ENCODE peak calls at places on chromosomes 1 and 21, in seven cellular contexts. One of them, this sample, is unnamed.

GRCh38 chr1:202275061-202275770 is 66.5 kb downstream of the UBE2T start:
- DNase-seq in IMR-90: no peak
- DNase-seq in heart left ventricle: no peak
- DNase-seq in GM23338: no peak
- DNase-seq in left lung: no peak
- DNase-seq in kidney: no peak
- DNase-seq in body of pancreas: no peak
- DNase-seq in this sample: no peak

GRCh38 chr1:94083653-94084052 is 37.3 kb downstream of the ABCA4 start:
- DNase-seq in IMR-90: no peak
- DNase-seq in left lung: no peak
- DNase-seq in body of pancreas: no peak
- DNase-seq in kidney: no peak
- DNase-seq in GM23338: no peak
- DNase-seq in heart left ventricle: no peak
- DNase-seq in this sample: no peak

GRCh38 chr1:20187813-20188454 is 1.6 kb upstream of the PLA2G2C start:
- DNase-seq in body of pancreas: no peak
- DNase-seq in kidney: no peak
- DNase-seq in heart left ventricle: no peak
- DNase-seq in left lung: no peak
- DNase-seq in GM23338: no peak
- DNase-seq in IMR-90: no peak
- DNase-seq in this sample: no peak

GRCh38 chr1:53860967-53861411 is 22.9 kb upstream of the NDC1 start:
- DNase-seq in left lung: no peak
- DNase-seq in IMR-90: peak; percentile 61
- DNase-seq in GM23338: peak; percentile 88
- DNase-seq in heart left ventricle: no peak
- DNase-seq in kidney: no peak
- DNase-seq in body of pancreas: peak; percentile 45
- DNase-seq in this sample: peak; percentile 48

GRCh38 chr1:27349784-27350672 is 8.2 kb downstream of the SYTL1 start:
- DNase-seq in GM23338: peak; percentile 91
- DNase-seq in IMR-90: peak; percentile 60
- DNase-seq in body of pancreas: peak; percentile 48
- DNase-seq in heart left ventricle: peak; percentile 74
- DNase-seq in kidney: peak; percentile 87
- DNase-seq in left lung: peak; percentile 64
- DNase-seq in this sample: no peak

GRCh38 chr1:247552231-247552630 is 3.3 kb downstream of the GCSAML start:
- DNase-seq in IMR-90: no peak
- DNase-seq in GM23338: no peak
- DNase-seq in kidney: no peak
- DNase-seq in heart left ventricle: no peak
- DNase-seq in left lung: no peak
- DNase-seq in body of pancreas: no peak
- DNase-seq in this sample: no peak

GRCh38 chr1:93874025-93874651 is 4.9 kb downstream of the DNTTIP2 start:
- DNase-seq in GM23338: peak; percentile 63
- DNase-seq in heart left ventricle: no peak
- DNase-seq in kidney: no peak
- DNase-seq in body of pancreas: no peak
- DNase-seq in left lung: no peak
- DNase-seq in IMR-90: peak; percentile 72
- DNase-seq in this sample: no peak

GRCh38 chr1:178645157-178645825 is 79.8 kb upstream of the RALGPS2 start:
- DNase-seq in GM23338: peak; percentile 40
- DNase-seq in kidney: no peak
- DNase-seq in body of pancreas: no peak
- DNase-seq in heart left ventricle: no peak
- DNase-seq in IMR-90: peak; percentile 37
- DNase-seq in left lung: no peak
- DNase-seq in this sample: no peak

GRCh38 chr1:20110679-20111078 is 8.7 kb downstream of the PLA2G2D start:
- DNase-seq in heart left ventricle: no peak
- DNase-seq in body of pancreas: no peak
- DNase-seq in GM23338: no peak
- DNase-seq in IMR-90: peak; percentile 61
- DNase-seq in kidney: no peak
- DNase-seq in left lung: no peak
- DNase-seq in this sample: no peak

GRCh38 chr1:94237291-94238226 is at the start of gene ARHGAP29:
- DNase-seq in GM23338: peak; percentile 91
- DNase-seq in IMR-90: peak; percentile 50
- DNase-seq in heart left ventricle: peak; percentile 90
- DNase-seq in left lung: peak; percentile 82
- DNase-seq in body of pancreas: peak; percentile 89
- DNase-seq in kidney: peak; percentile 96
- DNase-seq in this sample: peak; percentile 37

GRCh38 chr1:158819461-158820443 is 11.4 kb upstream of the MNDA start:
- DNase-seq in kidney: no peak
- DNase-seq in IMR-90: no peak
- DNase-seq in heart left ventricle: no peak
- DNase-seq in body of pancreas: no peak
- DNase-seq in GM23338: no peak
- DNase-seq in left lung: no peak
- DNase-seq in this sample: no peak

GRCh38 chr21:26047279-26047967 is 123.1 kb downstream of the APP start:
- DNase-seq in kidney: no peak
- DNase-seq in GM23338: no peak
- DNase-seq in left lung: no peak
- DNase-seq in body of pancreas: peak; percentile 56
- DNase-seq in heart left ventricle: no peak
- DNase-seq in IMR-90: no peak
- DNase-seq in this sample: no peak

GRCh38 chr1:204456826-204457361 is 37.7 kb downstream of the PIK3C2B start:
- DNase-seq in left lung: no peak
- DNase-seq in kidney: no peak
- DNase-seq in body of pancreas: no peak
- DNase-seq in GM23338: no peak
- DNase-seq in IMR-90: no peak
- DNase-seq in heart left ventricle: peak; percentile 77
- DNase-seq in this sample: no peak
- H3K36me3 ChIP-seq in left lung: peaks cover 39% of the 10 kb centered on the region
- H3K36me3 ChIP-seq in kidney: peaks cover 5% of the 10 kb centered on the region
- H3K36me3 ChIP-seq in body of pancreas: no peaks in the 10 kb centered on the region
- H3K36me3 ChIP-seq in GM23338: peaks cover 9% of the 10 kb centered on the region
- H3K36me3 ChIP-seq in IMR-90: peaks cover 18% of the 10 kb centered on the region
- H3K36me3 ChIP-seq in heart left ventricle: no peaks in the 10 kb centered on the region
- H3K36me3 ChIP-seq in this sample: peaks cover 8% of the 10 kb centered on the region

GRCh38 chr1:225877570-225877969 is 4.6 kb downstream of the TMEM63A start:
- DNase-seq in left lung: no peak
- DNase-seq in body of pancreas: peak; percentile 60
- DNase-seq in kidney: peak; percentile 82
- DNase-seq in GM23338: peak; percentile 79
- DNase-seq in heart left ventricle: peak; percentile 80
- DNase-seq in IMR-90: peak; percentile 45
- DNase-seq in this sample: no peak
- TF ChIP-seq CTCF in left lung: peak; percentile 33
- TF ChIP-seq CTCF in body of pancreas: peak; percentile 15
- TF ChIP-seq CTCF in kidney: peak; percentile 45
- TF ChIP-seq CTCF in GM23338: peak; percentile 58
- TF ChIP-seq CTCF in heart left ventricle: peak; percentile 40
- TF ChIP-seq CTCF in IMR-90: peak; percentile 57
- TF ChIP-seq CTCF in this sample: peak; percentile 16

GRCh38 chr1:62040973-62041372 is 153.7 kb upstream of the L1TD1 start:
- DNase-seq in IMR-90: no peak
- DNase-seq in heart left ventricle: no peak
- DNase-seq in body of pancreas: no peak
- DNase-seq in left lung: no peak
- DNase-seq in GM23338: no peak
- DNase-seq in kidney: no peak
- DNase-seq in this sample: no peak

GRCh38 chr1:62037274-62037673 is 157.4 kb upstream of the L1TD1 start:
- DNase-seq in heart left ventricle: no peak
- DNase-seq in body of pancreas: no peak
- DNase-seq in IMR-90: no peak
- DNase-seq in GM23338: no peak
- DNase-seq in kidney: no peak
- DNase-seq in left lung: no peak
- DNase-seq in this sample: no peak

GRCh38 chr1:62034790-62035189 is 159.9 kb upstream of the L1TD1 start:
- DNase-seq in left lung: no peak
- DNase-seq in heart left ventricle: no peak
- DNase-seq in body of pancreas: no peak
- DNase-seq in GM23338: no peak
- DNase-seq in IMR-90: no peak
- DNase-seq in kidney: no peak
- DNase-seq in this sample: no peak

GRCh38 chr1:62040450-62040849 is 154.2 kb upstream of the L1TD1 start:
- DNase-seq in kidney: no peak
- DNase-seq in IMR-90: no peak
- DNase-seq in GM23338: peak; percentile 56
- DNase-seq in body of pancreas: no peak
- DNase-seq in heart left ventricle: no peak
- DNase-seq in left lung: no peak
- DNase-seq in this sample: no peak

DNA sequence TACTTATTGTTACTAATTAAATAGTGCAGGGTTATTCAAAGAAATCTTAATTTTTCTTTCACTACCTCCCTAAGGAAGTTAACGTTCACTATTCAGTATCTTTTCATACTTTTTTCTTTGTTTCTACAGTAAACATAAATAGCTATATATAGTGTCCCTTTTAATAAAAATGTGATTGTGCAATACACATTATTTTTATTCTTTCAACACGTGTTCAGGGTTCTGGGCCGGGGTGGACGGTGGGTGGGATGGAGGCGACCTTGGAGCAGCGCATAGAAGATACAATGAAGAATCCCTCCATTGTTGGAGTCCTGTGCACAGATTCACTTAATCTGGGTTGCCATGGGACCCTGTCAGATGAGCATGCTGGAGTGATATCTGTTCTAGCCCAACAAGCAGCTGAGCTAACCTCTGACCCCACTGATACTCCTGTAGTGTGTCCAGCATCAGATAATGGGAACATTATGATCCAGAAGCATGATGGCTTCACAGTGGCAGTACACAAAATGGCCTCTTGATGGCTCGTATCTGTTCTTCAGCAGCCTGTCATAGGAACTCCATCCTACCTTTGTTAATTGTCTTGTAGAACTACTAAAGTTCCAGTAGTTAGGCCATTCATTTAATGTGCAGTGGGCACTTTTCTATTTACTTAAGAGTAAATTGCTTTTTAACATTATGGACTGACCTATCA is 155.9 kb upstream of the L1TD1 start:
- DNase-seq in body of pancreas: no peak
- DNase-seq in IMR-90: no peak
- DNase-seq in kidney: no peak
- DNase-seq in GM23338: no peak
- DNase-seq in left lung: no peak
- DNase-seq in heart left ventricle: no peak
- DNase-seq in this sample: no peak
- H3K4me3 ChIP-seq in body of pancreas: no peak overlapping the region
- H3K4me3 ChIP-seq in IMR-90: no peak overlapping the region
- H3K4me3 ChIP-seq in kidney: no peak overlapping the region
- H3K4me3 ChIP-seq in GM23338: no peak overlapping the region
- H3K4me3 ChIP-seq in left lung: no peak overlapping the region
- H3K4me3 ChIP-seq in heart left ventricle: no peak overlapping the region
- H3K4me3 ChIP-seq in this sample: no peak overlapping the region

DNA sequence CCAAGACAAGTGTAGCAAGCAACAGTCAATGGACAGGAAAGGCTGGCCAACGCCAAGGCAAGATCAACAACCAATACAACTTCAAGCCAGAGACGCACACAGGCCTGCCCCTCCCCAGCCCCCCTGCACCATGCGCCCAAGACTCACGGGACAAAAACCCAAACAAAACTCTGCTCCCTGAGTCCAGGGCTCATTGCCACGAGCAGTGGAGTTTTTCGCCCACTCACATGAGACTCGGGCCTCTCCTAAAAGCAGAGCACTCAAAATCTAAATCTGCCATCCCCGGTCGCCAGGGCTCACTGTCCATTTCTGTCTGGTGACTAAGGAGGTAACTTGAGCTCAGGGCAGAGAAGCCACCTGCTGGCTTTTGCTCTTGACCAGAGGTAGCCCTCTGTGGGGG is 174.8 kb downstream of the CLIC6 start:
- DNase-seq in GM23338: no peak
- DNase-seq in heart left ventricle: no peak
- DNase-seq in body of pancreas: no peak
- DNase-seq in left lung: no peak
- DNase-seq in kidney: no peak
- DNase-seq in IMR-90: peak; percentile 49
- DNase-seq in this sample: no peak
- H3K36me3 ChIP-seq in GM23338: no peaks in the 10 kb centered on the region
- H3K36me3 ChIP-seq in heart left ventricle: no peaks in the 10 kb centered on the region
- H3K36me3 ChIP-seq in body of pancreas: no peaks in the 10 kb centered on the region
- H3K36me3 ChIP-seq in left lung: peaks cover 66% of the 10 kb centered on the region
- H3K36me3 ChIP-seq in kidney: no peaks in the 10 kb centered on the region
- H3K36me3 ChIP-seq in IMR-90: peaks cover 53% of the 10 kb centered on the region
- H3K36me3 ChIP-seq in this sample: peaks cover 41% of the 10 kb centered on the region

GRCh38 chr1:57063427-57063826 is 97.6 kb upstream of the C8B start:
- DNase-seq in GM23338: no peak
- DNase-seq in left lung: no peak
- DNase-seq in kidney: no peak
- DNase-seq in heart left ventricle: no peak
- DNase-seq in body of pancreas: no peak
- DNase-seq in IMR-90: no peak
- DNase-seq in this sample: no peak

GRCh38 chr1:57060451-57060850 is 94.6 kb upstream of the C8B start:
- DNase-seq in heart left ventricle: no peak
- DNase-seq in left lung: no peak
- DNase-seq in kidney: no peak
- DNase-seq in GM23338: no peak
- DNase-seq in body of pancreas: no peak
- DNase-seq in IMR-90: no peak
- DNase-seq in this sample: no peak

GRCh38 chr1:57058652-57059501 is 93.1 kb upstream of the C8B start:
- DNase-seq in left lung: no peak
- DNase-seq in IMR-90: no peak
- DNase-seq in GM23338: no peak
- DNase-seq in heart left ventricle: no peak
- DNase-seq in body of pancreas: no peak
- DNase-seq in kidney: no peak
- DNase-seq in this sample: no peak

GRCh38 chr1:57064379-57064778 is 98.6 kb upstream of the C8B start:
- DNase-seq in left lung: no peak
- DNase-seq in body of pancreas: no peak
- DNase-seq in IMR-90: no peak
- DNase-seq in kidney: no peak
- DNase-seq in GM23338: no peak
- DNase-seq in heart left ventricle: no peak
- DNase-seq in this sample: no peak

GRCh38 chr1:57061369-57061768 is 95.6 kb upstream of the C8B start:
- DNase-seq in kidney: no peak
- DNase-seq in IMR-90: peak; percentile 10
- DNase-seq in GM23338: no peak
- DNase-seq in body of pancreas: no peak
- DNase-seq in heart left ventricle: no peak
- DNase-seq in left lung: no peak
- DNase-seq in this sample: no peak
- TF ChIP-seq CTCF in kidney: peak; percentile 9
- TF ChIP-seq CTCF in IMR-90: no peak
- TF ChIP-seq CTCF in GM23338: no peak
- TF ChIP-seq CTCF in body of pancreas: no peak
- TF ChIP-seq CTCF in heart left ventricle: no peak
- TF ChIP-seq CTCF in left lung: no peak
- TF ChIP-seq CTCF in this sample: no peak

GRCh38 chr1:227556288-227556687 is 7.1 kb upstream of the ZNF678 start:
- DNase-seq in IMR-90: no peak
- DNase-seq in heart left ventricle: no peak
- DNase-seq in left lung: no peak
- DNase-seq in GM23338: no peak
- DNase-seq in kidney: no peak
- DNase-seq in body of pancreas: peak; percentile 41
- DNase-seq in this sample: no peak
- H3K4me3 ChIP-seq in IMR-90: no peak overlapping the region
- H3K4me3 ChIP-seq in heart left ventricle: no peak overlapping the region
- H3K4me3 ChIP-seq in left lung: no peak overlapping the region
- H3K4me3 ChIP-seq in GM23338: no peak overlapping the region
- H3K4me3 ChIP-seq in kidney: no peak overlapping the region
- H3K4me3 ChIP-seq in body of pancreas: no peak overlapping the region
- H3K4me3 ChIP-seq in this sample: no peak overlapping the region

This sample was measured in CD8-positive, alpha-beta T cell.